ENCODE peak calls at places on chromosomes 2 and 18, in four cellular contexts. One of them, this sample, is unnamed.
A peak's percentile ranks its signal among the peaks of the same experiment; 100 is the strongest.

GRCh38 chr2:112869258-112869842 is 32.8 kb upstream of the IL1B start:
- DNase-seq in epithelial cell of prostate: peak; percentile 86
- DNase-seq in H54: no peak
- DNase-seq in AML-193: no peak
- DNase-seq in this sample: no peak

GRCh38 chr2:241777686-241778627 is 1.3 kb downstream of the GAL3ST2 start:
- DNase-seq in epithelial cell of prostate: no peak
- DNase-seq in H54: no peak
- DNase-seq in AML-193: no peak
- DNase-seq in this sample: no peak

GRCh38 chr2:238045575-238045974 is 15.2 kb upstream of the SCLY start:
- DNase-seq in epithelial cell of prostate: no peak
- DNase-seq in H54: no peak
- DNase-seq in AML-193: no peak
- DNase-seq in this sample: no peak

GRCh38 chr2:20917724-20918572 is 95.0 kb upstream of the LDAH start:
- DNase-seq in epithelial cell of prostate: no peak
- DNase-seq in H54: no peak
- DNase-seq in AML-193: no peak
- DNase-seq in this sample: no peak

GRCh38 chr2:238290079-238290478 is 1.7 kb upstream of the PER2 start:
- DNase-seq in epithelial cell of prostate: peak; percentile 99
- DNase-seq in H54: no peak
- DNase-seq in AML-193: no peak
- DNase-seq in this sample: no peak

GRCh38 chr2:211085056-211085680 is 528.8 kb downstream of the CPS1 start:
- DNase-seq in epithelial cell of prostate: no peak
- DNase-seq in H54: no peak
- DNase-seq in AML-193: peak; percentile 37
- DNase-seq in this sample: no peak

GRCh38 chr18:75261430-75262223 is 51.0 kb downstream of the TSHZ1 start:
- DNase-seq in epithelial cell of prostate: no peak
- DNase-seq in H54: no peak
- DNase-seq in AML-193: no peak
- DNase-seq in this sample: no peak

GRCh38 chr18:35089382-35089781 is 48.2 kb downstream of the MAPRE2 start:
- DNase-seq in epithelial cell of prostate: no peak
- DNase-seq in H54: no peak
- DNase-seq in AML-193: no peak
- DNase-seq in this sample: no peak

GRCh38 chr18:21145371-21145770 is 33.8 kb upstream of the ROCK1 start:
- DNase-seq in epithelial cell of prostate: no peak
- DNase-seq in H54: no peak
- DNase-seq in AML-193: no peak
- DNase-seq in this sample: no peak

GRCh38 chr18:48927286-48928080 is 23.3 kb downstream of the SMAD7 start:
- DNase-seq in epithelial cell of prostate: no peak
- DNase-seq in H54: no peak
- DNase-seq in AML-193: no peak
- DNase-seq in this sample: no peak

GRCh38 chr18:2854871-2855270 is 8.1 kb downstream of the EMILIN2 start:
- DNase-seq in epithelial cell of prostate: no peak
- DNase-seq in H54: no peak
- DNase-seq in AML-193: no peak
- DNase-seq in this sample: no peak

GRCh38 chr2:113324684-113325160 is 46.0 kb upstream of the PAX8 start:
- DNase-seq in epithelial cell of prostate: no peak
- DNase-seq in H54: peak; percentile 73
- DNase-seq in AML-193: no peak
- DNase-seq in this sample: no peak

GRCh38 chr2:234328444-234328990 is 168.4 kb downstream of the ARL4C start:
- DNase-seq in epithelial cell of prostate: no peak
- DNase-seq in H54: no peak
- DNase-seq in AML-193: no peak
- DNase-seq in this sample: no peak

GRCh38 chr2:232634319-232635150 is 1.1 kb downstream of the EFHD1 start:
- DNase-seq in epithelial cell of prostate: no peak
- DNase-seq in H54: no peak
- DNase-seq in AML-193: no peak
- DNase-seq in this sample: peak; percentile 90

GRCh38 chr2:3204451-3204850 is 173.2 kb downstream of the EIPR1 start:
- DNase-seq in epithelial cell of prostate: no peak
- DNase-seq in H54: no peak
- DNase-seq in AML-193: no peak
- DNase-seq in this sample: no peak

GRCh38 chr2:70523996-70524965 is 29.3 kb downstream of the TGFA start:
- DNase-seq in epithelial cell of prostate: peak; percentile 97
- DNase-seq in H54: peak; percentile 90
- DNase-seq in AML-193: no peak
- DNase-seq in this sample: no peak

GRCh38 chr2:241673189-241673663 is 13.4 kb downstream of the DTYMK start:
- DNase-seq in epithelial cell of prostate: no peak
- DNase-seq in H54: no peak
- DNase-seq in AML-193: no peak
- DNase-seq in this sample: no peak